ENCODE peak calls at places on chromosomes 5 and 9, in five cellular contexts. L, S, X, W and C are unnamed samples.

GRCh38 chr9:131627846-131628820 is 82.8 kb downstream of the PRRT1B start:
- DNase-seq in L (no peak), S (no peak), X (no peak), W (no peak), C (no peak)

GRCh38 chr9:70566066-70566465 is 151.6 kb upstream of the KLF9 start:
- DNase-seq in L (no peak), S (no peak), X (no peak), W (no peak), C (no peak)

GRCh38 chr5:14327624-14328023 is 184.5 kb downstream of the TRIO start:
- DNase-seq in L (no peak), S (no peak), X (no peak), W (no peak), C (no peak)

GRCh38 chr9:111965566-111966019 is 69.0 kb downstream of the UGCG start:
- DNase-seq in L (no peak), S (peak), X (no peak), W (peak), C (peak)

GRCh38 chr9:113519401-113520108 is 56.0 kb downstream of the RGS3 start:
- DNase-seq in L (no peak), S (no peak), X (no peak), W (peak), C (peak)

GRCh38 chr9:132802121-132802795 is 75.8 kb downstream of the AK8 start:
- DNase-seq in L (no peak), S (no peak), X (no peak), W (no peak), C (no peak)

GRCh38 chr5:139394123-139394653 is 716 bp downstream of the PROB1 start:
- DNase-seq in L (no peak), S (no peak), X (no peak), W (no peak), C (no peak)

GRCh38 chr5:180173875-180174586 is 35.0 kb downstream of the RASGEF1C start:
- DNase-seq in L (no peak), S (no peak), X (no peak), W (no peak), C (no peak)

GRCh38 chr9:23635276-23635675 is 190.8 kb downstream of the ELAVL2 start:
- DNase-seq in L (no peak), S (no peak), X (no peak), W (no peak), C (no peak)

GRCh38 chr5:59099270-59099994 is 516.6 kb downstream of the RAB3C start:
- DNase-seq in L (no peak), S (no peak), X (no peak), W (peak), C (peak)

GRCh38 chr5:73096239-73096575 is 24.2 kb upstream of the TMEM171 start:
- DNase-seq in L (no peak), S (no peak), X (no peak), W (no peak), C (no peak)

GRCh38 chr9:75089369-75089766 is 1.1 kb downstream of the OSTF1 start:
- DNase-seq in L (no peak), S (no peak), X (no peak), W (no peak), C (no peak)

GRCh38 chr5:118459490-118459889 is 528.9 kb downstream of the DTWD2 start:
- DNase-seq in L (no peak), S (no peak), X (no peak), W (no peak), C (no peak)

GRCh38 chr5:107636555-107636954 is 34.2 kb downstream of the EFNA5 start:
- DNase-seq in L (no peak), S (no peak), X (no peak), W (no peak), C (no peak)

GRCh38 chr9:82549174-82549821 is 513.6 kb downstream of the RASEF start:
- DNase-seq in L (no peak), S (no peak), X (no peak), W (peak), C (no peak)

GRCh38 chr5:150661086-150661485 is at the start of gene MYOZ3:
- DNase-seq in L (no peak), S (no peak), X (no peak), W (no peak), C (no peak)

GRCh38 chr9:4182831-4183230 is 117.0 kb downstream of the GLIS3 start:
- DNase-seq in L (no peak), S (no peak), X (no peak), W (no peak), C (no peak)

GRCh38 chr9:131950487-131950886 is 129.2 kb downstream of the MED27 start:
- DNase-seq in L (no peak), S (no peak), X (no peak), W (no peak), C (no peak)

GRCh38 chr5:59790399-59791130 is 103.0 kb downstream of the PDE4D start:
- DNase-seq in L (no peak), S (no peak), X (no peak), W (no peak), C (no peak)

GRCh38 chr9:135662758-135663450 is at the start of gene LCN9:
- DNase-seq in L (no peak), S (no peak), X (no peak), W (no peak), C (no peak)

GRCh38 chr9:31612336-31613030 is 772.0 kb upstream of the ACO1 start:
- DNase-seq in L (no peak), S (no peak), X (no peak), W (no peak), C (no peak)

GRCh38 chr5:80576383-80576782 is 6.3 kb upstream of the ANKRD34B start:
- DNase-seq in L (no peak), S (no peak), X (no peak), W (no peak), C (no peak)

GRCh38 chr5:127705120-127705892 is 2.1 kb downstream of the CCDC192 start:
- DNase-seq in L (peak), S (no peak), X (no peak), W (no peak), C (peak)

GRCh38 chr5:113487779-113488644 is at the start of gene MCC:
- DNase-seq in L (no peak), S (no peak), X (peak), W (peak), C (peak)

GRCh38 chr5:162325143-162325727 is 257.7 kb downstream of the GABRG2 start:
- DNase-seq in L (no peak), S (no peak), X (no peak), W (no peak), C (no peak)

GRCh38 chr9:134670042-134670525 is 28.5 kb downstream of the COL5A1 start:
- DNase-seq in L (no peak), S (no peak), X (no peak), W (no peak), C (peak)

GRCh38 chr9:107351382-107352045 is 68.4 kb downstream of the RAD23B start:
- DNase-seq in L (no peak), S (no peak), X (no peak), W (no peak), C (no peak)

GRCh38 chr5:6176294-6176693 is 202.1 kb downstream of the MED10 start:
- DNase-seq in L (no peak), S (no peak), X (no peak), W (no peak), C (no peak)

GRCh38 chr5:179805529-179806249 is 977 bp downstream of the MGAT4B start:
- DNase-seq in L (peak), S (no peak), X (no peak), W (no peak), C (no peak)

GRCh38 chr5:36820900-36821299 is 55.7 kb upstream of the NIPBL start:
- DNase-seq in L (peak), S (no peak), X (no peak), W (no peak), C (no peak)

GRCh38 chr5:110851357-110851756 is 112.5 kb downstream of the SLC25A46 start:
- DNase-seq in L (no peak), S (no peak), X (no peak), W (no peak), C (no peak)

GRCh38 chr9:127838375-127839078 is 15.9 kb downstream of the ENG start:
- DNase-seq in L (no peak), S (no peak), X (no peak), W (no peak), C (peak)

GRCh38 chr9:34651876-34652602 is at the start of gene IL11RA:
- DNase-seq in L (peak), S (no peak), X (peak), W (peak), C (peak)
- TF ChIP-seq HDAC2 in L (peak), S (no peak), X (no peak), W (peak), C (no peak)

GRCh38 chr5:176529824-176530195 is 7.4 kb downstream of the RNF44 start:
- DNase-seq in L (no peak), S (no peak), X (no peak), W (no peak), C (no peak)

GRCh38 chr5:176531902-176532493 is 5.2 kb downstream of the RNF44 start:
- DNase-seq in L (no peak), S (no peak), X (no peak), W (no peak), C (no peak)

GRCh38 chr5:176532795-176533194 is 4.4 kb downstream of the RNF44 start:
- DNase-seq in L (no peak), S (no peak), X (no peak), W (no peak), C (no peak)

GRCh38 chr5:176530406-176530982 is 6.7 kb downstream of the RNF44 start:
- DNase-seq in L (no peak), S (no peak), X (no peak), W (no peak), C (no peak)

GRCh38 chr5:176530983-176531901 is 6.0 kb downstream of the RNF44 start:
- DNase-seq in L (no peak), S (no peak), X (no peak), W (no peak), C (no peak)
- TF ChIP-seq HDAC2 in L (no peak), S (no peak), X (no peak), W (no peak), C (no peak)

GRCh38 chr5:172585114-172585513 is 55.9 kb upstream of the NEURL1B start:
- DNase-seq in L (no peak), S (no peak), X (no peak), W (no peak), C (no peak)

GRCh38 chr5:172583931-172584511 is 57.0 kb upstream of the NEURL1B start:
- DNase-seq in L (no peak), S (no peak), X (no peak), W (no peak), C (no peak)

GRCh38 chr5:172582940-172583339 is 58.1 kb upstream of the NEURL1B start:
- DNase-seq in L (no peak), S (no peak), X (no peak), W (no peak), C (no peak)

GRCh38 chr5:172586118-172587060 is 54.7 kb upstream of the NEURL1B start:
- DNase-seq in L (no peak), S (no peak), X (peak), W (no peak), C (no peak)

DNA sequence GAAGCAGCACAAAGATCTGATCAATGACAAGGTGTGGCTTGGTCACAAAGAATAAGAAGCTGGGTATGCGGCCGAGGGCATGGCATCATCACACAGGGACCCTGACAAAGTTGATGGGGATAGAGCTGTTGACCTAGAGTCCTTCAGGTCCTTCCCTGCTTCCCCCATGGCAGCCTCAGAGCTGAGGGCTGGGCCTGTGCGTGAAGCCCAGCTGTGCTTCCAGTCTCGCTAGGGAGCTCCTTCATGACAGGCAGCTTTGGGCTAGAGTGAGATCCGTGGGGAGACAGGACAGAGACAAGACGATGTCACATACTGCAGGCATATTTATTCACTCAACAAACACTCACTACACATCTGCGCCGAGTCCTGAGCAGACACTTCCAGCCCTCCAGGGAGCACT is 56.4 kb upstream of the NEURL1B start:
- DNase-seq in L (no peak), S (no peak), X (no peak), W (no peak), C (no peak)
- TF ChIP-seq HDAC2 in L (no peak), S (no peak), X (no peak), W (no peak), C (no peak)

DNA sequence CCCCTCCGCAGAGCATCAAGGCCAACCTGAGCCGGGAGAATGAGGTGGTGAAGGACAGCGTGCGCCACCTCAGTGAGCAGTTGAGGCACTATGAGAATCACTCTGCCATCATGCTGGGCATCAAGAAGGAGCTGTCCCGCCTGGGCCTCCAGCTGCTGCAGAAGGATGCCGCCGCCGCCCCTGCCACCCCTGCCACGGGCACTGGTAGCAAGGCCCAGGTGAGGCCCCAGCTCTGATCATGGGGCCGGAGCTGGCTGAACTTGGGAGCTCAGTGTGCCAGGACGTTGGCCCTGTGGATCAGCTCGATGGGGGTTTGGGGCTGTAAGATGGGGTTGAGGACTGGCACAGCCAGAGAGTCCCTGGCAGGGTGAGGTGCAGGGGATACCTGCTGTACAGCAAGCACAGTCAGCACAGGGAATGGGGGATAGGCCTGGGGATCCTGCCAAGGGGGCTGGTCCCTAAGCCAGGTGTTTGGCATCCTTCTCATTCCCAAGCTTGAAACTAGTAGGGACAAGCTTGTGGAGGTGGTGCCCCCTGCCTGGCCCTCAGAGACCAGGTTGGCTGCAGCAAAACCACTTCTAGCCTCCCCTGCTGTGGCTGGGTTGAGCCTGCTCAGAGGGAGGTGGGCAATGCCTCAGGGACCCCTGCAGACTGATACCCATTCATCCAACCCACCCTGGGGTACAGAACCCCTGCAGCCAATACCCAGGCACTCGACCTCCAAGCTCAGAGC is 22.5 kb downstream of the OLFML2A start:
- DNase-seq in L (no peak), S (no peak), X (no peak), W (no peak), C (no peak)
- TF ChIP-seq HDAC2 in L (no peak), S (no peak), X (no peak), W (no peak), C (no peak)

DNA sequence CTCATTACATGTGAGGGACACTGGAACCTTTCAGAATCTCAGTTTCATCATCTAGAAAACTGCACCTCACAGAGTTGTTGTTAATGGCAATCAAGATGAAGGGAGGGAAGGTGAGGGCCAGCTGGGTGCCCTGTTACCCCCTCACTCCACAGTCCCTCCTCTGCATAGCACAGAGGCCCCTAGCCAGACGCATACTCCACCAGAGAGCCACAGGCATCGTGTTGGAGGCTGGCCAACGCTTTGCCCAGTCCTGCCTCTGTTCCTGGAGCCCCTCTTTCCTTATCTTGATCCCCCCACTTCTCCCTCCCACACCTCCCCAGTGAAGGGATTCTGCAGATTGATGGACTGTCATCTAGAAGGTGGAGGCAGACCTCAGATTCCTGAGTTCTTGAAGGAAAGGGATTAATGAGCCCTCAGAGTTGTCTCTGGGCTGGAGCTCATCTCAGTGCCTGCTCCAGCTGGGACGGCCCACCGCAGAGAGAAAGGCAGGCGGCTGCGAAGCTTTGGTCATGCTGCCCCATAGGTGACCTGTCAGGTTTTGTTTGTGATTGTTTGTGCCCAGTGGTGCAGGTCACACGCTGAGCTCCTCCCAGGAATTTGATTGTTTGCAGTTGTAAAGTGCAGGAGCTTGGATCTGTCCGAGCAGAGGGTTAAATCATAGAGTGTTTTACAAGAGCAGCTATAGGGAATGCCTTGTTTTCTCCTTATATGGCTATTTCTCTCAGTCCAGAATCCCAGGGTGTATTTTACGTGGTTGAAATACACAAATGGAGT is 487.3 kb downstream of the CCDC171 start:
- DNase-seq in L (no peak), S (no peak), X (no peak), W (peak), C (no peak)
- TF ChIP-seq HDAC2 in L (no peak), S (no peak), X (peak), W (no peak), C (no peak)